ENCODE peak calls at places on chromosomes 11 and 22, in seven cellular contexts. One of them, this sample, is unnamed.

GRCh38 chr22:32668254-32669094 is 133.0 kb upstream of the TIMP3 start:
- DNase-seq in EL: no peak
- DNase-seq in SW480: no peak
- DNase-seq in stimulated activated CD4-positive, alpha-beta T cell treated with anti-CD3 and anti-CD28 coated beads, TNF-alpha, amount 100 ng/mL, for 1 hour: no peak
- DNase-seq in effector memory CD4-positive, alpha-beta T cell: no peak
- DNase-seq in DMS53: no peak
- DNase-seq in A549: no peak
- DNase-seq in this sample: no peak

GRCh38 chr11:114280696-114281095 is 15.5 kb upstream of the NNMT start:
- DNase-seq in EL: peak
- DNase-seq in stimulated activated CD4-positive, alpha-beta T cell treated with anti-CD3 and anti-CD28 coated beads, TNF-alpha, amount 100 ng/mL, for 1 hour: no peak
- DNase-seq in SW480: peak
- DNase-seq in DMS53: peak
- DNase-seq in A549: peak
- DNase-seq in effector memory CD4-positive, alpha-beta T cell: no peak
- DNase-seq in this sample: peak

GRCh38 chr11:135006800-135007199 is 594.8 kb upstream of the B3GAT1 start:
- DNase-seq in DMS53: peak
- DNase-seq in EL: no peak
- DNase-seq in A549: no peak
- DNase-seq in SW480: no peak
- DNase-seq in effector memory CD4-positive, alpha-beta T cell: no peak
- DNase-seq in stimulated activated CD4-positive, alpha-beta T cell treated with anti-CD3 and anti-CD28 coated beads, TNF-alpha, amount 100 ng/mL, for 1 hour: no peak
- DNase-seq in this sample: no peak

GRCh38 chr22:38871360-38872171 is 450 bp downstream of the CBX6 start:
- DNase-seq in stimulated activated CD4-positive, alpha-beta T cell treated with anti-CD3 and anti-CD28 coated beads, TNF-alpha, amount 100 ng/mL, for 1 hour: no peak
- DNase-seq in A549: no peak
- DNase-seq in SW480: peak
- DNase-seq in DMS53: peak
- DNase-seq in EL: peak
- DNase-seq in effector memory CD4-positive, alpha-beta T cell: peak
- DNase-seq in this sample: peak

GRCh38 chr11:76157891-76158290 is 48.4 kb downstream of the WNT11 start:
- DNase-seq in A549: no peak
- DNase-seq in effector memory CD4-positive, alpha-beta T cell: no peak
- DNase-seq in EL: no peak
- DNase-seq in SW480: no peak
- DNase-seq in stimulated activated CD4-positive, alpha-beta T cell treated with anti-CD3 and anti-CD28 coated beads, TNF-alpha, amount 100 ng/mL, for 1 hour: no peak
- DNase-seq in DMS53: no peak
- DNase-seq in this sample: no peak

GRCh38 chr22:30803679-30804078 is 109.0 kb downstream of the OSBP2 start:
- DNase-seq in A549: no peak
- DNase-seq in SW480: no peak
- DNase-seq in EL: no peak
- DNase-seq in effector memory CD4-positive, alpha-beta T cell: no peak
- DNase-seq in stimulated activated CD4-positive, alpha-beta T cell treated with anti-CD3 and anti-CD28 coated beads, TNF-alpha, amount 100 ng/mL, for 1 hour: no peak
- DNase-seq in DMS53: peak
- DNase-seq in this sample: no peak

GRCh38 chr11:21564095-21564494 is 628.8 kb upstream of the ANO5 start:
- DNase-seq in stimulated activated CD4-positive, alpha-beta T cell treated with anti-CD3 and anti-CD28 coated beads, TNF-alpha, amount 100 ng/mL, for 1 hour: no peak
- DNase-seq in DMS53: no peak
- DNase-seq in SW480: no peak
- DNase-seq in A549: no peak
- DNase-seq in EL: no peak
- DNase-seq in effector memory CD4-positive, alpha-beta T cell: no peak
- DNase-seq in this sample: no peak

GRCh38 chr22:32327596-32328171 is 30.0 kb upstream of the RFPL3 start:
- DNase-seq in A549: no peak
- DNase-seq in SW480: no peak
- DNase-seq in DMS53: no peak
- DNase-seq in EL: no peak
- DNase-seq in effector memory CD4-positive, alpha-beta T cell: no peak
- DNase-seq in stimulated activated CD4-positive, alpha-beta T cell treated with anti-CD3 and anti-CD28 coated beads, TNF-alpha, amount 100 ng/mL, for 1 hour: no peak
- DNase-seq in this sample: no peak

This sample was measured in K562.